ENCODE peak calls at places on chromosome 7, in six cellular contexts. X, Y, B, J, Q and U are unnamed samples.

GRCh38 chr7:137774793-137775201 is 72.0 kb downstream of the DGKI start:
- DNase-seq in X (peak; percentile 61), Q (no peak), B (no peak), Y (no peak), J (peak; percentile 19), U (no peak)

GRCh38 chr7:77537595-77538185 is 595 bp downstream of the PTPN12 start:
- DNase-seq in X (no peak), Q (peak; percentile 68), Y (peak; percentile 47), B (no peak), J (no peak), U (peak; percentile 23)

GRCh38 chr7:16450366-16450765 is 15.2 kb downstream of the SOSTDC1 start:
- DNase-seq in Q (no peak), X (no peak), Y (no peak), B (no peak), J (no peak), U (no peak)

GRCh38 chr7:1758859-1759521 is 88.9 kb downstream of the ELFN1 start:
- DNase-seq in B (no peak), Q (no peak), X (no peak), J (no peak), Y (no peak), U (no peak)

GRCh38 chr7:32879460-32879859 is 12.1 kb downstream of the KBTBD2 start:
- DNase-seq in Y (no peak), X (no peak), B (no peak), Q (no peak), J (peak; percentile 59), U (no peak)

GRCh38 chr7:73828107-73828803 is 2.5 kb upstream of the CLDN4 start:
- DNase-seq in Q (no peak), B (no peak), J (peak; percentile 69), Y (peak; percentile 86), X (peak; percentile 64), U (no peak)

GRCh38 chr7:522071-522937 is 2.7 kb upstream of the PDGFA start:
- DNase-seq in X (peak; percentile 32), J (peak; percentile 52), B (no peak), Y (peak; percentile 65), Q (peak; percentile 75), U (no peak)

GRCh38 chr7:135601182-135601581 is 43.5 kb downstream of the NUP205 start:
- DNase-seq in B (no peak), Q (no peak), Y (no peak), X (peak; percentile 67), J (no peak), U (no peak)

GRCh38 chr7:54785261-54785660 is 26.2 kb upstream of the SEC61G start:
- DNase-seq in X (peak; percentile 30), B (no peak), Y (no peak), J (no peak), Q (no peak), U (no peak)

GRCh38 chr7:149007615-149008014 is 20.7 kb downstream of the PDIA4 start:
- DNase-seq in J (no peak), B (no peak), Q (peak; percentile 21), Y (no peak), X (no peak), U (no peak)

GRCh38 chr7:105003275-105003674 is 10.7 kb upstream of the KMT2E start:
- DNase-seq in X (peak; percentile 82), B (no peak), Y (peak; percentile 54), J (peak; percentile 66), Q (no peak), U (no peak)

GRCh38 chr7:134458341-134458805 is 527 bp downstream of the AKR1B1 start:
- DNase-seq in Y (peak; percentile 56), Q (peak; percentile 62), J (peak; percentile 60), X (peak; percentile 34), B (no peak), U (peak; percentile 29)

GRCh38 chr7:2800923-2801682 is 43.0 kb downstream of the GNA12 start:
- DNase-seq in X (peak; percentile 73), Y (no peak), J (no peak), Q (no peak), B (no peak), U (no peak)

GRCh38 chr7:373818-374705 is 84.1 kb downstream of the FOXL3 start:
- DNase-seq in Q (peak; percentile 45), Y (peak; percentile 6), B (peak; percentile 72), J (no peak), X (no peak), U (no peak)

GRCh38 chr7:6284461-6285360 is 12.3 kb upstream of the CYTH3 start:
- DNase-seq in B (no peak), Y (no peak), J (no peak), Q (no peak), X (no peak), U (no peak)

GRCh38 chr7:152177696-152178404 is 152.4 kb downstream of the GALNT11 start:
- DNase-seq in J (peak; percentile 8), X (peak; percentile 23), B (no peak), Q (no peak), Y (no peak), U (no peak)

GRCh38 chr7:158957507-158957900 is 101.1 kb downstream of the DYNC2I1 start:
- DNase-seq in B (no peak), X (no peak), Q (no peak), Y (no peak), J (no peak), U (no peak)

GRCh38 chr7:44305564-44306507 is 19.6 kb downstream of the CAMK2B start:
- DNase-seq in Y (no peak), X (no peak), J (no peak), Q (peak; percentile 20), B (peak; percentile 16), U (no peak)

DNA sequence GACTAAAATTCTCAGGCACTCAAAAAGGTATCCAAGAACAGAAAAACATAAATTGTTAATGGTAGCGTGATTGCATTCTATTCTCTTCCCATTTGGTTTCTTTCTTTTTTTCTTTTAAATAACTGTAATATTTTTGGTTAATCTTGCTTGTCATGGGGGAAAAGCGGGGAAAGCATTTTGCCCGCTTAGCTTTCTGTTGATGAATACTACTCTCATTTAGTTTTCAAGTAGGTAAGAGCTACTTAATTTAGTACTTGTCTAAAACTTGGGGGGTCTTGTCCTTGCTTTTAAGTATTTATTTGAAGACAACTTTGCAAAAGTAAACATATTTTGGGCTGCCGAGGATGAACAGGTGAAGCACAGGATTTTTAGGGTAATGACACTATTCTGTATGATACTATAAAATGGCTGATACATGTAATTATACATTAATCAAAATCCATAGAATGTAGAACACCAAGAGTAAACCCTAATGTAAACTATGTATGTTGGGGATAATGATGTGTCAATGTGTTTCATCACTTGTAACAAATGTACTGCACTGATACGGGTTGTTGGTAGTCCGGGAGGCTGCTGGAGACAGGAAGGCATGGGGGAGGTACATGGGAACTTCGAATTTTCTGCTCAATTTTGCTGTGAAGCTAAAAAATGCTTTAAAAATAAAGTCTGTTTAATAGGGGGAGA is 1.7 kb downstream of the TES start:
- DNase-seq in B (no peak), Q (no peak), X (peak; percentile 31), Y (no peak), J (peak; percentile 46), U (no peak)
- H3K27ac ChIP-seq in B (peak overlapping the region; percentile 97), Q (peak overlapping the region; percentile 93), X (peak overlapping the region; percentile 46), Y (peak overlapping the region; percentile 98), J (peak overlapping the region; percentile 89), U (no peak overlapping the region)

GRCh38 chr7:121099572-121099971 is 111.1 kb downstream of the CPED1 start:
- DNase-seq in Y (no peak), Q (no peak), X (no peak), J (no peak), B (no peak), U (no peak)
- TF ChIP-seq CTCF in Y (no peak), Q (no peak), X (peak; percentile 11), J (no peak), B (no peak), U (no peak)

DNA sequence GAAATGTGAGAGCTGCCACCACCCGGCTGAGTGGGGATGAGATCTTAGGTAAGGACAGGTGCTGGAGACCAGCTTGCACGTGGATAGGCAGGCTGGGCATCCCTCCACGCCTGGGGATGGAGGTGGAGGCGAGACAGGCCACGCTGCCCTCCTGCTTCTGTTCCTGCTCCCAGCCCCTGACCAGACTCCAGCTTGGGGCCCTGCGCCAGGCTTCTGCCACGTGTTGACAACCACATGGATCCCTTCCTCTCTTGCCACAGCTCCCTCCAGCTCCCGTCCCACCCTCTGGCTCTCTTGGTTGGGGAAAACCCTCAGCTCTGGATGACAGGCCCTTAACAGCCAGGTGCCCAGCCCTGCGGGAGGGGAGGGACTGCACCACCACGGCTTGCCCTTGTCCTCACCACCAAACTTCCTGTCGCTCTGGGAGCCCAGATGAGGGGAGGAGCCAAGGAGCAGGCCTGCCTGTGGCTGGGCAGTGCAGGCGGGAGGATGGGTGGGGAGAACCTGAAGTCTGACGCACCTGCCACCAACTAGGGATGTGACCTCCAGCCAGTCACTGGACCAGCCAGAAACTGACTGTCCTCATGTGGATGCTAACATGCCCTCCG is 36.0 kb downstream of the KCNH2 start:
- DNase-seq in B (no peak), Q (peak; percentile 60), X (no peak), Y (peak; percentile 70), J (no peak), U (no peak)
- TF ChIP-seq POLR2A in B (no peak), Q (no peak), X (no peak), Y (no peak), J (no peak), U (no peak)

GRCh38 chr7:94760702-94761101 is 104.8 kb upstream of the SGCE start:
- DNase-seq in Q (no peak), Y (no peak), J (no peak), B (no peak), X (no peak), U (no peak)
- H3K27ac ChIP-seq in Q (no peak overlapping the region), Y (no peak overlapping the region), J (no peak overlapping the region), B (no peak overlapping the region), X (no peak overlapping the region), U (no peak overlapping the region)

GRCh38 chr7:4163565-4164203 is 518.4 kb upstream of the FOXK1 start:
- DNase-seq in Q (no peak), Y (no peak), B (no peak), X (no peak), J (no peak), U (no peak)

GRCh38 chr7:4166340-4166739 is 515.8 kb upstream of the FOXK1 start:
- DNase-seq in X (no peak), B (no peak), Y (no peak), J (no peak), Q (no peak), U (no peak)

GRCh38 chr7:4164556-4164955 is 517.5 kb upstream of the FOXK1 start:
- DNase-seq in Q (no peak), Y (no peak), J (no peak), B (no peak), X (no peak), U (no peak)

GRCh38 chr7:4159761-4160554 is 522.1 kb upstream of the FOXK1 start:
- DNase-seq in Q (no peak), J (no peak), X (no peak), Y (no peak), B (no peak), U (no peak)

GRCh38 chr7:4162845-4163564 is 519.1 kb upstream of the FOXK1 start:
- DNase-seq in X (no peak), J (no peak), B (no peak), Q (no peak), Y (no peak), U (no peak)
- TF ChIP-seq CTCF in X (no peak), J (no peak), B (no peak), Q (no peak), Y (no peak), U (no peak)

GRCh38 chr7:100429637-100430449 is at the start of gene MEPCE:
- DNase-seq in B (peak; percentile 96), X (peak; percentile 96), J (peak; percentile 98), Y (peak; percentile 96), Q (peak; percentile 97), U (peak; percentile 95)
- TF ChIP-seq POLR2A in B (no peak), X (no peak), J (no peak), Y (peak; percentile 12), Q (no peak), U (peak; percentile 86)

GRCh38 chr7:130394421-130395188 is 14.3 kb downstream of the CPA1 start:
- DNase-seq in J (no peak), X (no peak), Q (no peak), Y (no peak), B (no peak), U (no peak)
- H3K27ac ChIP-seq in J (no peak overlapping the region), X (no peak overlapping the region), Q (no peak overlapping the region), Y (no peak overlapping the region), B (no peak overlapping the region), U (peak overlapping the region; percentile 71)